ENCODE peak calls at places on chromosomes 6 and 20, in eight cellular contexts. Q is AG09309, N is aorta, L is esophagus squamous epithelium, V is ovary, S is neuronal stem cell, I is AG04449, O is fibroblast of lung. M is an unnamed sample.

GRCh38 chr6:36126553-36127458 is 3.5 kb upstream of the MAPK13 start:
- DNase-seq in Q (no peak), N (no peak), L (no peak), V (no peak), S (no peak), I (no peak), O (peak), M (no peak)

GRCh38 chr6:149925253-149925973 is 2.5 kb upstream of the RAET1G start:
- DNase-seq in Q (no peak), N (peak), L (no peak), V (peak), S (no peak), I (no peak), O (peak), M (no peak)

GRCh38 chr6:44075137-44076015 is 51.9 kb downstream of the MRPL14 start:
- DNase-seq in Q (no peak), N (no peak), L (no peak), V (no peak), S (no peak), I (no peak), O (no peak), M (no peak)

GRCh38 chr20:48923149-48923718 is 1.7 kb downstream of the ARFGEF2 start:
- DNase-seq in Q (no peak), N (no peak), L (no peak), V (no peak), S (no peak), I (no peak), O (no peak), M (no peak)

GRCh38 chr6:12350644-12351173 is 60.5 kb downstream of the EDN1 start:
- DNase-seq in Q (no peak), N (no peak), L (no peak), V (no peak), S (no peak), I (no peak), O (no peak), M (no peak)

GRCh38 chr20:15942130-15942529 is 631.1 kb downstream of the KIF16B start:
- DNase-seq in Q (no peak), N (no peak), L (no peak), V (no peak), S (no peak), I (no peak), O (peak), M (no peak)

GRCh38 chr6:136774228-136775041 is 17.8 kb downstream of the MAP3K5 start:
- DNase-seq in Q (no peak), N (no peak), L (no peak), V (no peak), S (no peak), I (no peak), O (peak), M (no peak)

GRCh38 chr6:75546401-75546800 is 52.8 kb upstream of the FILIP1 start:
- DNase-seq in Q (no peak), N (no peak), L (no peak), V (no peak), S (no peak), I (no peak), O (no peak), M (no peak)

GRCh38 chr6:5517781-5518180 is 256.5 kb downstream of the FARS2 start:
- DNase-seq in Q (no peak), N (no peak), L (no peak), V (no peak), S (no peak), I (no peak), O (no peak), M (no peak)

GRCh38 chr6:157107571-157107914 is 215.8 kb downstream of the TMEM242 start:
- DNase-seq in Q (no peak), N (no peak), L (no peak), V (no peak), S (no peak), I (no peak), O (no peak), M (no peak)

GRCh38 chr6:41022294-41022693 is 16.7 kb downstream of the UNC5CL start:
- DNase-seq in Q (no peak), N (no peak), L (no peak), V (no peak), S (no peak), I (no peak), O (peak), M (no peak)

GRCh38 chr20:1871807-1872455 is 23.3 kb upstream of the SIRPA start:
- DNase-seq in Q (no peak), N (no peak), L (no peak), V (no peak), S (no peak), I (no peak), O (no peak), M (no peak)

GRCh38 chr20:61253640-61254511 is 1.8 kb downstream of the CDH4 start:
- DNase-seq in Q (no peak), N (no peak), L (no peak), V (no peak), S (no peak), I (no peak), O (peak), M (no peak)

GRCh38 chr6:28980137-28980796 is 24.8 kb downstream of the ZNF311 start:
- DNase-seq in Q (no peak), N (no peak), L (no peak), V (no peak), S (no peak), I (no peak), O (no peak), M (no peak)
- H3K4me3 ChIP-seq in Q (peak), N (no peak), L (peak), V (peak), S (peak), I (peak), O (peak), M (peak)

GRCh38 chr20:32363492-32363891 is 5.4 kb downstream of the ASXL1 start:
- DNase-seq in Q (no peak), N (no peak), L (no peak), V (no peak), S (no peak), I (no peak), O (no peak), M (no peak)

GRCh38 chr20:32366380-32366779 is 8.2 kb downstream of the ASXL1 start:
- DNase-seq in Q (no peak), N (no peak), L (no peak), V (no peak), S (no peak), I (no peak), O (no peak), M (no peak)

GRCh38 chr20:32362924-32363364 is 4.8 kb downstream of the ASXL1 start:
- DNase-seq in Q (no peak), N (no peak), L (no peak), V (no peak), S (no peak), I (no peak), O (no peak), M (no peak)

GRCh38 chr20:32364554-32365208 is 6.5 kb downstream of the ASXL1 start:
- DNase-seq in Q (no peak), N (no peak), L (no peak), V (no peak), S (no peak), I (no peak), O (no peak), M (no peak)

DNA sequence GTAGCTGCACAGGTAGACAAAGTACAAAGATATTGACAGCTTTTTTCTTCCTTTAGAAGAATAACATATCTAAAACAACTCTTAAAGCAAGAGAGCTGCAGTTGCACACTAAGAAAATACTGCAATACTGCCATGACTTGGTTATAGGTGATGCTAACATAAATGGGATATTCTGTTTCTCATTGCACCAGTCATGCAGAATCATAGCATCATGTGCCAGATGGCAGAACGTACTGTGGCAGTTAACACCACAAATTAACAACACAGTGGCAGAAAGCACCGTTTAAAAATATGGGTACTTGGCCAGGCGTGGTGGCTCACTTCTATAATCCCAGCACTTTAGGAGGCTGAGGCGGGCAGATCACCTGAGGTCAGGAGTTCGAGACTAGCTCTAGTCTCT is 7.4 kb downstream of the ASXL1 start:
- DNase-seq in Q (no peak), N (no peak), L (no peak), V (no peak), S (no peak), I (no peak), O (no peak), M (peak)
- H3K4me3 ChIP-seq in Q (no peak), N (no peak), L (no peak), V (no peak), S (no peak), I (no peak), O (no peak), M (no peak)

GRCh38 chr20:57091748-57092111 is 174.7 kb downstream of the BMP7 start:
- DNase-seq in Q (no peak), N (no peak), L (no peak), V (no peak), S (no peak), I (no peak), O (no peak), M (no peak)
- H3K4me3 ChIP-seq in Q (no peak), N (no peak), L (no peak), V (no peak), S (no peak), I (no peak), O (no peak), M (no peak)

GRCh38 chr6:6920114-6920983 is 187.4 kb upstream of the RREB1 start:
- DNase-seq in Q (no peak), N (no peak), L (no peak), V (no peak), S (no peak), I (no peak), O (no peak), M (no peak)
- H3K4me3 ChIP-seq in Q (no peak), N (no peak), L (no peak), V (no peak), S (no peak), I (no peak), O (no peak), M (no peak)

DNA sequence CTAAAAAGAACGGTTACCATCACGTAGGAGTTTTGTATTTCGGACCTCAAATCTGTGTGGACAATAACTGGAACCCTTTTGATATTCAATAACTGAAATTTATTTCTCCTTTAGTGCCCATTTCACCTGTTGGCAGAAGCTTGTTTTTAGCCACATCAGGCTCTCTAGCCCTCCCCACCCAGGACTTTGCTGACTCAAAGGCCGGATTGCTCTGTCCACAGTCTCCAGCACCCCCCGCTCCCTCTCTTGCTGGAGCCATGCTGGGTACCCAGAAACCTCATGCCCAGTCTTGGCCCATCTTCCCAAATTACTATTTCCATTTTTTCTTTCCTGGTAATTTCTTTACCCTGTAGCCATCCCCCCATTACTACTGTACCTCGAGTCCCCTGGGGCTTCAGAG is 55.8 kb upstream of the DUSP22 start:
- DNase-seq in Q (no peak), N (no peak), L (no peak), V (no peak), S (no peak), I (no peak), O (no peak), M (no peak)
- H3K4me3 ChIP-seq in Q (no peak), N (no peak), L (no peak), V (peak), S (no peak), I (no peak), O (no peak), M (no peak)

DNA sequence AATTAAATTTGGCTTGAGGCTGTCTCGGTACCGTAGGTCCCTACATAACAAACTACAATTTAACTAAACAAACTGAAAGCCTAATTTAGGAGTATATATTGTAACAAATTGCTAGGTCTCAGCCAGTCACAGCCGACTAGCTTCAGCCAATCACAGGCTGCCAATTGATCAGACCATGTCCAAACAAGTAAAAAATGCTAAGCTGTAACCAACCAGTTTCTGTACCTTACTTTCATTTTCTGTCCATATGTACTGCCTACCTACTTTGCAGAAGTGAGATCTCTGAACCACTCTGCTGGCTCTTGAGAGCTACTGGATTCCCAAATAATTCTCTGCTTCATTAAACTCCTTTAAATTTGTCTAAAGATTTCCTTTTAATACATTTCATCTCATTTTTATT is 648.0 kb upstream of the GJE1 start:
- DNase-seq in Q (no peak), N (no peak), L (no peak), V (no peak), S (no peak), I (no peak), O (no peak), M (no peak)
- H3K4me3 ChIP-seq in Q (no peak), N (no peak), L (no peak), V (no peak), S (no peak), I (no peak), O (no peak), M (no peak)

GRCh38 chr6:144095134-144096002 is at the start of gene SF3B5:
- DNase-seq in Q (peak), N (peak), L (peak), V (peak), S (peak), I (peak), O (peak), M (peak)

GRCh38 chr6:144093236-144093635 is 2.1 kb downstream of the SF3B5 start:
- DNase-seq in Q (no peak), N (no peak), L (no peak), V (no peak), S (no peak), I (no peak), O (no peak), M (no peak)

GRCh38 chr6:144090384-144090783 is 5.0 kb downstream of the SF3B5 start:
- DNase-seq in Q (no peak), N (no peak), L (no peak), V (no peak), S (no peak), I (no peak), O (no peak), M (no peak)

GRCh38 chr6:144094731-144095133 is 641 bp downstream of the SF3B5 start:
- DNase-seq in Q (no peak), N (no peak), L (peak), V (no peak), S (no peak), I (no peak), O (no peak), M (no peak)

GRCh38 chr6:144093658-144094057 is 1.7 kb downstream of the SF3B5 start:
- DNase-seq in Q (no peak), N (no peak), L (no peak), V (no peak), S (no peak), I (no peak), O (no peak), M (no peak)
- H3K4me3 ChIP-seq in Q (no peak), N (no peak), L (no peak), V (no peak), S (no peak), I (no peak), O (no peak), M (no peak)

M was measured in dorsolateral prefrontal cortex.